ENCODE peak calls at places on chromosomes 13 and 19, in five cellular contexts. J is CD4-positive, alpha-beta T cell; X is endodermal cell; G is cardiac muscle cell; V is NCI-H1694 treated with DMSO at 0.1 percent for 48 hours. E is an unnamed sample.

GRCh38 chr19:18672606-18673337 is 10.7 kb upstream of the CRTC1 start:
- DNase-seq in J (no peak), X (no peak), G (peak; percentile 53), V (no peak), E (no peak)

GRCh38 chr13:47019977-47020376 is 123.1 kb upstream of the HTR2A start:
- DNase-seq in J (no peak), X (no peak), G (no peak), V (no peak), E (no peak)

GRCh38 chr13:98470920-98471319 is 106.0 kb downstream of the STK24 start:
- DNase-seq in J (no peak), X (no peak), G (no peak), V (no peak), E (no peak)

GRCh38 chr19:39422020-39422419 is 9.6 kb downstream of the PLEKHG2 start:
- DNase-seq in J (no peak), X (no peak), G (no peak), V (no peak), E (no peak)

GRCh38 chr13:66154354-66154753 is 1075.8 kb downstream of the PCDH9 start:
- DNase-seq in J (no peak), X (no peak), G (no peak), V (no peak), E (no peak)

GRCh38 chr19:12733369-12733896 is 1.1 kb downstream of the TRIR start:
- DNase-seq in J (peak; percentile 32), X (peak; percentile 53), G (peak; percentile 55), V (peak; percentile 9), E (no peak)

GRCh38 chr13:75307370-75307984 is 174.5 kb downstream of the TBC1D4 start:
- DNase-seq in J (no peak), X (no peak), G (no peak), V (no peak), E (no peak)

GRCh38 chr19:47707135-47707925 is 5.9 kb upstream of the EHD2 start:
- DNase-seq in J (peak; percentile 70), X (peak; percentile 94), G (peak; percentile 82), V (peak; percentile 67), E (peak; percentile 58)

GRCh38 chr19:18173572-18174294 is at the start of gene IFI30:
- DNase-seq in J (peak; percentile 56), X (peak; percentile 93), G (peak; percentile 56), V (no peak), E (no peak)

GRCh38 chr19:17743874-17744273 is 7.4 kb upstream of the FCHO1 start:
- DNase-seq in J (no peak), X (no peak), G (peak; percentile 70), V (no peak), E (no peak)

GRCh38 chr19:36775768-36776167 is 3.2 kb upstream of the ZNF850 start:
- DNase-seq in J (no peak), X (no peak), G (peak; percentile 41), V (no peak), E (no peak)

GRCh38 chr13:113548171-113548641 is 36.3 kb upstream of the TFDP1 start:
- DNase-seq in J (no peak), X (peak; percentile 43), G (peak; percentile 40), V (no peak), E (no peak)

GRCh38 chr13:23470706-23471610 is 37.5 kb upstream of the SACS start:
- DNase-seq in J (no peak), X (no peak), G (no peak), V (no peak), E (peak; percentile 88)

GRCh38 chr13:102816633-102817032 is 17.7 kb downstream of the BIVM start:
- DNase-seq in J (no peak), X (no peak), G (no peak), V (no peak), E (no peak)

GRCh38 chr19:32870981-32871451 is 1.4 kb upstream of the SLC7A9 start:
- DNase-seq in J (no peak), X (no peak), G (no peak), V (no peak), E (peak; percentile 69)

GRCh38 chr13:28031220-28031903 is 42.9 kb upstream of the URAD start:
- DNase-seq in J (no peak), X (no peak), G (no peak), V (no peak), E (no peak)

GRCh38 chr13:113002206-113002821 is 33.3 kb downstream of the MCF2L start:
- DNase-seq in J (no peak), X (peak; percentile 90), G (no peak), V (peak; percentile 62), E (no peak)

GRCh38 chr19:2049741-2050348 is 1.2 kb downstream of the MKNK2 start:
- DNase-seq in J (peak; percentile 64), X (no peak), G (peak; percentile 70), V (peak; percentile 10), E (no peak)

GRCh38 chr19:40262422-40262821 is 22.7 kb downstream of the AKT2 start:
- DNase-seq in J (no peak), X (no peak), G (no peak), V (no peak), E (no peak)